ENCODE peak calls at places on chromosomes 1 and 21, in seven cellular contexts. T, B, W, C, G, K and A are unnamed samples.

GRCh38 chr1:25780318-25781129 is 19.5 kb upstream of the SELENON start:
- DNase-seq in W (peak), C (no peak), K (peak), T (no peak), G (peak), B (no peak), A (no peak)

GRCh38 chr1:174652496-174653280 is 204.9 kb downstream of the GPR52 start:
- DNase-seq in C (no peak), T (no peak), B (no peak), K (peak), G (no peak), W (no peak), A (no peak)

GRCh38 chr1:36086529-36087232 is 2.0 kb upstream of the ADPRS start:
- DNase-seq in G (no peak), W (no peak), K (no peak), T (no peak), B (no peak), C (no peak), A (no peak)

GRCh38 chr1:172638885-172639831 is 19.7 kb upstream of the FASLG start:
- DNase-seq in G (no peak), C (peak), W (peak), T (peak), K (no peak), B (peak), A (peak)

GRCh38 chr1:95370671-95370992 is 136.6 kb downstream of the RWDD3 start:
- DNase-seq in C (no peak), W (no peak), B (no peak), K (no peak), G (no peak), T (no peak), A (no peak)

GRCh38 chr1:164586619-164587018 is 27.6 kb downstream of the PBX1 start:
- DNase-seq in B (no peak), T (no peak), K (peak), W (no peak), C (no peak), G (no peak), A (no peak)

GRCh38 chr1:41516168-41516961 is 31.9 kb upstream of the EDN2 start:
- DNase-seq in W (peak), G (peak), T (peak), B (peak), K (peak), C (peak), A (peak)

GRCh38 chr21:35563885-35564451 is 496.4 kb downstream of the SETD4 start:
- DNase-seq in C (no peak), T (no peak), B (peak), W (peak), K (peak), G (peak), A (peak)

GRCh38 chr1:12163210-12163609 is 3.6 kb upstream of the TNFRSF1B start:
- DNase-seq in T (no peak), K (no peak), W (no peak), G (no peak), C (no peak), B (no peak), A (no peak)

GRCh38 chr21:45580576-45581321 is 38.5 kb upstream of the SLC19A1 start:
- DNase-seq in W (no peak), T (no peak), G (no peak), C (peak), K (peak), B (no peak), A (no peak)

GRCh38 chr1:62593825-62594394 is 3.4 kb upstream of the ANGPTL3 start:
- DNase-seq in G (no peak), T (no peak), W (no peak), K (no peak), B (no peak), C (no peak), A (peak)

GRCh38 chr1:103901072-103901471 is 151.4 kb downstream of the AMY1C start:
- DNase-seq in W (no peak), K (no peak), G (no peak), T (no peak), C (no peak), B (no peak), A (no peak)

GRCh38 chr1:30639881-30640452 is 83.4 kb downstream of the MATN1 start:
- DNase-seq in C (no peak), B (no peak), W (no peak), T (no peak), G (no peak), K (no peak), A (no peak)

GRCh38 chr1:56430141-56430839 is 149.1 kb downstream of the PLPP3 start:
- DNase-seq in T (no peak), B (no peak), C (no peak), K (no peak), G (no peak), W (no peak), A (no peak)

GRCh38 chr1:149884433-149885363 is 14.7 kb upstream of the BOLA1 start:
- DNase-seq in K (peak), T (no peak), G (no peak), C (no peak), B (peak), W (peak), A (no peak)

GRCh38 chr1:189500777-189501176 is 976.9 kb downstream of the BRINP3 start:
- DNase-seq in K (no peak), T (no peak), B (no peak), C (no peak), G (no peak), W (peak), A (no peak)

GRCh38 chr21:45265721-45266517 is 21.8 kb downstream of the POFUT2 start:
- DNase-seq in C (no peak), W (no peak), K (peak), T (no peak), B (no peak), G (peak), A (no peak)

GRCh38 chr21:17506936-17507335 is 5.9 kb upstream of the CXADR start:
- DNase-seq in K (no peak), W (no peak), B (no peak), C (no peak), G (no peak), T (no peak), A (no peak)

GRCh38 chr1:1510912-1511532 is 940 bp upstream of the ATAD3A start:
- DNase-seq in G (no peak), C (peak), B (no peak), K (peak), W (peak), T (no peak), A (no peak)

GRCh38 chr1:43981636-43982035 is 2.6 kb downstream of the B4GALT2 start:
- DNase-seq in K (no peak), B (no peak), T (no peak), C (no peak), W (no peak), G (no peak), A (no peak)

GRCh38 chr1:91226741-91227140 is 177.9 kb downstream of the HFM1 start:
- DNase-seq in C (no peak), K (no peak), G (no peak), T (no peak), W (no peak), B (no peak), A (no peak)

GRCh38 chr1:18109756-18110597 is 2.4 kb downstream of the IGSF21 start:
- DNase-seq in B (peak), T (no peak), C (peak), K (peak), G (peak), W (peak), A (no peak)

GRCh38 chr1:42177551-42177981 is 13.0 kb upstream of the GUCA2A start:
- DNase-seq in C (no peak), B (peak), T (no peak), K (peak), W (peak), G (no peak), A (peak)